ENCODE peak calls at places on chromosomes 2 and 18, in nine cellular contexts. T, R, B, P, Y, G, S, U and W are unnamed samples.

GRCh38 chr18:48740846-48741485 is 202.1 kb downstream of the CTIF start:
- DNase-seq in T (no peak), P (no peak), S (no peak), B (no peak), G (no peak), U (no peak), Y (no peak), R (no peak), W (no peak)

GRCh38 chr2:677056-677949 is at the start of gene TMEM18:
- DNase-seq in B (peak; percentile 94), S (peak; percentile 95), Y (peak; percentile 98), P (peak; percentile 98), T (peak; percentile 96), U (peak; percentile 90), R (peak; percentile 71), G (peak; percentile 99), W (peak; percentile 97)

GRCh38 chr2:207474871-207475485 is 54.8 kb upstream of the CREB1 start:
- DNase-seq in B (peak; percentile 37), U (no peak), T (no peak), G (peak; percentile 46), P (peak; percentile 57), R (no peak), S (peak; percentile 67), Y (peak; percentile 54), W (no peak)

GRCh38 chr2:180130403-180130802 is 123.3 kb upstream of the CWC22 start:
- DNase-seq in R (no peak), S (no peak), P (peak; percentile 41), G (no peak), B (no peak), T (no peak), Y (peak; percentile 74), U (no peak), W (no peak)

GRCh38 chr18:12908706-12909105 is 24.7 kb upstream of the PTPN2 start:
- DNase-seq in R (no peak), Y (no peak), G (no peak), U (no peak), S (no peak), P (peak; percentile 9), B (no peak), T (no peak), W (no peak)

GRCh38 chr2:129905664-129906081 is 73.8 kb upstream of the RAB6C start:
- DNase-seq in T (no peak), U (peak; percentile 7), R (no peak), Y (no peak), B (no peak), S (no peak), P (no peak), G (no peak), W (no peak)

GRCh38 chr2:42917374-42918017 is 125.1 kb upstream of the HAAO start:
- DNase-seq in U (no peak), R (no peak), G (no peak), S (peak; percentile 26), B (no peak), P (peak; percentile 89), Y (peak; percentile 89), T (no peak), W (no peak)

GRCh38 chr2:96815326-96816126 is 542 bp upstream of the CNNM3 start:
- DNase-seq in S (peak; percentile 31), T (no peak), G (no peak), B (no peak), Y (peak; percentile 57), R (peak; percentile 57), U (peak; percentile 77), P (peak; percentile 66), W (no peak)

GRCh38 chr18:63773616-63774015 is 1.6 kb upstream of the SERPINB7 start:
- DNase-seq in U (no peak), S (no peak), P (no peak), G (no peak), B (no peak), T (no peak), Y (no peak), R (no peak), W (no peak)

GRCh38 chr2:174027956-174028355 is 62.8 kb upstream of the SP3 start:
- DNase-seq in Y (no peak), P (no peak), T (no peak), R (no peak), U (no peak), G (no peak), S (no peak), B (no peak), W (no peak)

GRCh38 chr2:96918754-96919550 is 49.1 kb upstream of the SEMA4C start:
- DNase-seq in R (no peak), B (no peak), P (no peak), Y (no peak), G (no peak), T (no peak), S (no peak), U (no peak), W (no peak)

GRCh38 chr18:62790836-62791772 is 75.8 kb downstream of the PHLPP1 start:
- DNase-seq in B (peak; percentile 16), G (no peak), R (no peak), U (no peak), S (no peak), T (no peak), P (peak; percentile 75), Y (no peak), W (no peak)

GRCh38 chr18:58484989-58485962 is 143.6 kb downstream of the ALPK2 start:
- DNase-seq in G (no peak), Y (no peak), P (no peak), B (no peak), R (no peak), U (peak; percentile 61), S (no peak), T (no peak), W (no peak)

GRCh38 chr18:31100598-31101147 is 1.5 kb downstream of the DSC2 start:
- DNase-seq in S (no peak), B (no peak), P (no peak), Y (no peak), U (peak; percentile 74), G (no peak), T (no peak), R (no peak), W (no peak)

GRCh38 chr2:229714080-229714735 is at the start of gene DNER:
- DNase-seq in B (peak; percentile 60), G (no peak), P (no peak), U (peak; percentile 95), T (peak; percentile 26), Y (peak; percentile 21), R (peak; percentile 66), S (peak; percentile 58), W (peak; percentile 22)

GRCh38 chr2:47488870-47489584 is 86.1 kb downstream of the MSH2 start:
- DNase-seq in P (peak; percentile 95), R (no peak), S (no peak), B (no peak), G (peak; percentile 48), U (no peak), T (no peak), Y (peak; percentile 92), W (no peak)

GRCh38 chr2:142756430-142756829 is 121.0 kb upstream of the KYNU start:
- DNase-seq in S (no peak), G (no peak), P (peak; percentile 75), R (no peak), B (no peak), T (no peak), U (no peak), Y (peak; percentile 73), W (no peak)